ENCODE peak calls at places on chromosomes 12 and 14, in ten cellular contexts. F is stimulated activated CD8-positive, alpha-beta memory T cell treated with anti-CD3 and anti-CD28 coated beads, Interleukin-15, amount 100 ng/mL, for 1 hour; W is tibial artery; L is ovary; B is Calu3; S is COR-L47; A is HFFc6; Z is iPS DF 6.9; C is amniotic stem cell; K is HTR-8/SVneo. J is an unnamed sample.

GRCh38 chr14:44662250-44662891 is 155.3 kb upstream of the FSCB start:
- DNase-seq in F (no peak), K (no peak), L (no peak), A (no peak), B (no peak), S (no peak), Z (no peak), C (no peak), W (no peak), J (no peak)

GRCh38 chr14:70955543-70956480 is 48.6 kb downstream of the PCNX1 start:
- DNase-seq in L (no peak), F (no peak), S (peak; percentile 8), W (no peak), A (peak; percentile 35), Z (no peak), C (no peak), B (peak; percentile 17), K (peak; percentile 38), J (peak; percentile 21)

GRCh38 chr14:30849354-30849753 is 25.0 kb upstream of the COCH start:
- DNase-seq in S (no peak), W (no peak), C (no peak), A (no peak), Z (no peak), F (no peak), B (no peak), K (no peak), L (no peak), J (no peak)

GRCh38 chr12:93569656-93570551 is 2.6 kb upstream of the SOCS2 start:
- DNase-seq in L (peak; percentile 90), S (peak; percentile 68), A (peak; percentile 71), C (peak; percentile 87), Z (no peak), K (peak; percentile 86), B (peak; percentile 89), W (peak; percentile 94), F (peak; percentile 66), J (peak; percentile 75)

GRCh38 chr12:42504049-42504448 is 85.5 kb downstream of the PRICKLE1 start:
- DNase-seq in L (no peak), Z (no peak), F (no peak), B (peak; percentile 4), W (no peak), C (no peak), K (peak; percentile 14), S (no peak), A (no peak), J (no peak)

GRCh38 chr14:20630340-20631022 is 11.0 kb downstream of the OR6S1 start:
- DNase-seq in L (peak; percentile 38), F (no peak), B (peak; percentile 60), S (no peak), W (no peak), Z (no peak), K (no peak), A (peak; percentile 71), C (no peak), J (peak; percentile 54)

GRCh38 chr12:62895351-62895750 is 39.6 kb downstream of the PPM1H start:
- DNase-seq in L (no peak), Z (no peak), W (no peak), A (no peak), S (no peak), K (no peak), F (no peak), B (no peak), C (no peak), J (no peak)

GRCh38 chr14:74614508-74615495 is 2.8 kb upstream of the LTBP2 start:
- DNase-seq in F (no peak), W (no peak), S (no peak), B (no peak), K (no peak), A (peak; percentile 39), L (no peak), Z (no peak), C (no peak), J (no peak)

GRCh38 chr12:7144414-7145120 is 14.4 kb downstream of the CLSTN3 start:
- DNase-seq in W (peak; percentile 33), C (no peak), F (no peak), S (peak; percentile 8), K (peak; percentile 66), Z (no peak), B (no peak), A (peak; percentile 21), L (peak; percentile 27), J (peak; percentile 82)

GRCh38 chr14:100304825-100305445 is 1.3 kb downstream of the SLC25A29 start:
- DNase-seq in L (peak; percentile 83), A (no peak), S (peak; percentile 90), F (no peak), C (no peak), K (peak; percentile 40), W (no peak), Z (no peak), B (peak; percentile 62), J (peak; percentile 68)

GRCh38 chr12:11978985-11979384 is 91.8 kb upstream of the BCL2L14 start:
- DNase-seq in S (no peak), A (no peak), C (no peak), L (no peak), W (no peak), B (no peak), Z (no peak), F (no peak), K (no peak), J (no peak)

GRCh38 chr12:77796775-77797174 is 33.9 kb upstream of the NAV3 start:
- DNase-seq in W (no peak), B (no peak), L (no peak), S (no peak), A (peak; percentile 7), K (no peak), F (no peak), C (peak; percentile 2), Z (no peak), J (peak; percentile 29)

GRCh38 chr14:41285193-41285748 is 321.4 kb upstream of the LRFN5 start:
- DNase-seq in S (no peak), C (no peak), B (no peak), W (no peak), L (no peak), A (no peak), Z (no peak), F (no peak), K (no peak), J (peak; percentile 18)

GRCh38 chr12:1373887-1374286 is 220.5 kb downstream of the FBXL14 start:
- DNase-seq in K (no peak), L (no peak), F (no peak), W (no peak), C (peak; percentile 74), B (no peak), S (no peak), A (peak; percentile 43), Z (no peak), J (no peak)

GRCh38 chr12:5808956-5809355 is 136.1 kb downstream of the ANO2 start:
- DNase-seq in F (no peak), W (no peak), B (no peak), L (no peak), K (peak; percentile 80), C (peak; percentile 78), A (peak; percentile 90), Z (no peak), S (no peak), J (peak; percentile 99)

GRCh38 chr12:131454418-131455217 is 256.3 kb upstream of the SFSWAP start:
- DNase-seq in Z (peak; percentile 68), K (peak; percentile 55), A (no peak), C (no peak), B (peak; percentile 84), L (peak; percentile 52), W (peak; percentile 54), S (peak; percentile 53), F (no peak), J (peak; percentile 48)

GRCh38 chr12:48197967-48198618 is 5.0 kb downstream of the OR10AD1 start:
- DNase-seq in F (peak; percentile 80), K (peak; percentile 60), C (no peak), B (peak; percentile 87), L (peak; percentile 96), Z (peak; percentile 94), A (peak; percentile 90), S (peak; percentile 35), W (peak; percentile 98), J (peak; percentile 87)